ENCODE peak calls at places on chromosomes 2 and 18, in ten cellular contexts. W is stomach; P is NCI-H510A treated with DMSO at 0.1 percent for 48 hours; X is stimulated activated CD8-positive, alpha-beta memory T cell treated with anti-CD3 and anti-CD28 coated beads, Interleukin-15, amount 100 ng/mL, for 24 hours; K is osteocyte; N is T-cell; B is D721Med; S is GM12864; H is mesendoderm; C is activated CD4-positive, CD25-positive, alpha-beta regulatory T cell treated with anti-CD3 and anti-CD28 coated beads, Interleukin-2, amount 50 U/mL, for 72 hours. M is an unnamed sample.

GRCh38 chr2:24359701-24360049 is 661 bp downstream of the ITSN2 start:
- DNase-seq in W (peak), P (no peak), X (peak), K (no peak), N (peak), B (no peak), S (no peak), H (peak), C (no peak), M (no peak)

GRCh38 chr2:23611839-23612238 is 226.9 kb downstream of the KLHL29 start:
- DNase-seq in W (no peak), P (no peak), X (no peak), K (no peak), N (no peak), B (no peak), S (no peak), H (no peak), C (no peak), M (no peak)

GRCh38 chr18:44973282-44973681 is 292.6 kb downstream of the SETBP1 start:
- DNase-seq in W (no peak), P (no peak), X (no peak), K (no peak), N (no peak), B (no peak), S (no peak), H (peak), C (no peak), M (no peak)

GRCh38 chr2:11343344-11343625 is 1.2 kb downstream of the ROCK2 start:
- DNase-seq in W (no peak), P (no peak), X (no peak), K (no peak), N (no peak), B (no peak), S (no peak), H (no peak), C (no peak), M (no peak)

GRCh38 chr2:50401772-50402653 is 629.9 kb downstream of the NRXN1 start:
- DNase-seq in W (peak), P (peak), X (no peak), K (no peak), N (no peak), B (no peak), S (peak), H (peak), C (no peak), M (no peak)

GRCh38 chr2:231012471-231012870 is 16.6 kb downstream of the SPATA3 start:
- DNase-seq in W (no peak), P (no peak), X (no peak), K (no peak), N (no peak), B (no peak), S (no peak), H (no peak), C (no peak), M (no peak)

GRCh38 chr2:168244318-168244717 is 3.1 kb downstream of the STK39 start:
- DNase-seq in W (peak), P (peak), X (peak), K (no peak), N (peak), B (no peak), S (no peak), H (no peak), C (peak), M (no peak)

GRCh38 chr2:240614391-240614790 is 10.9 kb upstream of the GPR35 start:
- DNase-seq in W (no peak), P (no peak), X (no peak), K (no peak), N (no peak), B (no peak), S (no peak), H (no peak), C (peak), M (peak)

GRCh38 chr2:136582631-136583205 is 182.6 kb upstream of the THSD7B start:
- DNase-seq in W (no peak), P (no peak), X (no peak), K (no peak), N (no peak), B (no peak), S (no peak), H (peak), C (no peak), M (no peak)

GRCh38 chr2:227643990-227644551 is 22.5 kb upstream of the SCYGR5 start:
- DNase-seq in W (no peak), P (no peak), X (no peak), K (no peak), N (no peak), B (no peak), S (no peak), H (peak), C (no peak), M (no peak)

GRCh38 chr18:23662309-23663263 is at the start of gene ANKRD29:
- DNase-seq in W (peak), P (no peak), X (peak), K (no peak), N (peak), B (peak), S (no peak), H (peak), C (peak), M (peak)

GRCh38 chr2:33158482-33159003 is 211.8 kb downstream of the LTBP1 start:
- DNase-seq in W (no peak), P (no peak), X (no peak), K (no peak), N (no peak), B (no peak), S (no peak), H (no peak), C (no peak), M (no peak)

GRCh38 chr2:235447210-235447609 is 46.6 kb upstream of the AGAP1 start:
- DNase-seq in W (no peak), P (no peak), X (no peak), K (no peak), N (no peak), B (no peak), S (no peak), H (no peak), C (no peak), M (no peak)

GRCh38 chr18:31773774-31774476 is 13.2 kb upstream of the SLC25A52 start:
- DNase-seq in W (no peak), P (no peak), X (no peak), K (no peak), N (no peak), B (no peak), S (no peak), H (no peak), C (no peak), M (no peak)

GRCh38 chr2:64277101-64277849 is 133.1 kb upstream of the PELI1 start:
- DNase-seq in W (no peak), P (peak), X (no peak), K (no peak), N (no peak), B (no peak), S (no peak), H (peak), C (no peak), M (no peak)

M was measured in Right ventricle myocardium superior.